ENCODE peak calls at places on chromosomes 3 and 15, in ten cellular contexts. U, O, I, K, P, Z, J, M, N and Y are unnamed samples.

GRCh38 chr3:130111185-130111864 is 29.7 kb downstream of the ALG1L2 start:
- DNase-seq in U (peak), O (peak), I (peak), K (peak), P (peak), Z (peak), J (peak), M (peak), N (peak), Y (peak)

GRCh38 chr3:126267169-126267975 is 87.0 kb upstream of the ALDH1L1 start:
- DNase-seq in U (peak), O (peak), I (no peak), K (peak), P (peak), Z (peak), J (peak), M (no peak), N (no peak), Y (no peak)

GRCh38 chr15:97023131-97023844 is 692.8 kb downstream of the NR2F2 start:
- DNase-seq in U (peak), O (no peak), I (no peak), K (no peak), P (no peak), Z (no peak), J (no peak), M (no peak), N (no peak), Y (no peak)

GRCh38 chr3:1404270-1404669 is 311.4 kb downstream of the CNTN6 start:
- DNase-seq in U (no peak), O (no peak), I (no peak), K (no peak), P (no peak), Z (no peak), J (no peak), M (no peak), N (no peak), Y (no peak)

GRCh38 chr3:71916747-71917369 is 131.9 kb upstream of the PROK2 start:
- DNase-seq in U (peak), O (no peak), I (no peak), K (no peak), P (no peak), Z (no peak), J (peak), M (no peak), N (no peak), Y (no peak)

GRCh38 chr3:133745981-133746721 is at the start of gene TF:
- DNase-seq in U (peak), O (no peak), I (no peak), K (no peak), P (no peak), Z (no peak), J (peak), M (no peak), N (no peak), Y (no peak)

GRCh38 chr15:58690703-58691102 is 58.8 kb downstream of the ADAM10 start:
- DNase-seq in U (no peak), O (no peak), I (no peak), K (no peak), P (no peak), Z (no peak), J (no peak), M (no peak), N (no peak), Y (no peak)

GRCh38 chr3:151869186-151869585 is 4.3 kb upstream of the SUCNR1 start:
- DNase-seq in U (no peak), O (no peak), I (no peak), K (no peak), P (no peak), Z (no peak), J (no peak), M (no peak), N (no peak), Y (no peak)

GRCh38 chr3:184757010-184757651 is 45.3 kb upstream of the MAGEF1 start:
- DNase-seq in U (peak), O (peak), I (peak), K (peak), P (peak), Z (peak), J (peak), M (no peak), N (no peak), Y (no peak)

GRCh38 chr15:44536298-44536961 is 517 bp upstream of the EIF3J start:
- DNase-seq in U (no peak), O (peak), I (peak), K (peak), P (peak), Z (peak), J (peak), M (peak), N (no peak), Y (no peak)

GRCh38 chr15:89817701-89818280 is 3.1 kb upstream of the ANPEP start:
- DNase-seq in U (peak), O (no peak), I (no peak), K (no peak), P (no peak), Z (no peak), J (no peak), M (no peak), N (no peak), Y (no peak)

GRCh38 chr3:71563827-71564226 is 19.7 kb downstream of the FOXP1 start:
- DNase-seq in U (no peak), O (no peak), I (no peak), K (no peak), P (no peak), Z (no peak), J (no peak), M (no peak), N (no peak), Y (no peak)

GRCh38 chr3:58492385-58492970 is 582 bp downstream of the KCTD6 start:
- DNase-seq in U (no peak), O (no peak), I (no peak), K (peak), P (no peak), Z (no peak), J (no peak), M (peak), N (peak), Y (no peak)

GRCh38 chr15:40999190-40999589 is 45.9 kb downstream of the CHAC1 start:
- DNase-seq in U (no peak), O (no peak), I (no peak), K (no peak), P (no peak), Z (no peak), J (no peak), M (no peak), N (no peak), Y (no peak)

GRCh38 chr3:37986479-37987314 is 3.9 kb upstream of the VILL start:
- DNase-seq in U (no peak), O (no peak), I (no peak), K (no peak), P (no peak), Z (no peak), J (no peak), M (no peak), N (no peak), Y (no peak)

GRCh38 chr3:11362600-11362999 is 90.4 kb downstream of the ATG7 start:
- DNase-seq in U (no peak), O (no peak), I (no peak), K (no peak), P (no peak), Z (no peak), J (no peak), M (no peak), N (no peak), Y (no peak)

GRCh38 chr3:36786921-36787890 is 22.9 kb upstream of the DCLK3 start:
- DNase-seq in U (no peak), O (no peak), I (no peak), K (no peak), P (peak), Z (no peak), J (peak), M (no peak), N (no peak), Y (no peak)

GRCh38 chr3:23217872-23218554 is 14.9 kb downstream of the UBE2E2 start:
- DNase-seq in U (no peak), O (no peak), I (no peak), K (no peak), P (no peak), Z (no peak), J (no peak), M (no peak), N (no peak), Y (no peak)